ENCODE peak calls at places on chromosome 9, in five cellular contexts. One of them, this sample, is unnamed.

GRCh38 chr9:26369096-26369495 is 523.5 kb downstream of the CAAP1 start:
- DNase-seq in SJSA1: no peak
- DNase-seq in body of pancreas: no peak
- DNase-seq in lower lobe of right lung: no peak
- DNase-seq in aorta: no peak
- DNase-seq in this sample: no peak

GRCh38 chr9:76333319-76333880 is 60.8 kb downstream of the RFK start:
- DNase-seq in SJSA1: no peak
- DNase-seq in body of pancreas: no peak
- DNase-seq in lower lobe of right lung: no peak
- DNase-seq in aorta: no peak
- DNase-seq in this sample: no peak

GRCh38 chr9:71552480-71552879 is 215.8 kb downstream of the CEMIP2 start:
- DNase-seq in aorta: no peak
- DNase-seq in body of pancreas: peak; percentile 13
- DNase-seq in lower lobe of right lung: no peak
- DNase-seq in SJSA1: no peak
- DNase-seq in this sample: no peak

GRCh38 chr9:124520206-124520596 is 13.0 kb upstream of the NR5A1 start:
- DNase-seq in aorta: no peak
- DNase-seq in lower lobe of right lung: no peak
- DNase-seq in SJSA1: no peak
- DNase-seq in body of pancreas: no peak
- DNase-seq in this sample: peak; percentile 60

GRCh38 chr9:119698535-119698934 is 329.3 kb upstream of the BRINP1 start:
- DNase-seq in body of pancreas: no peak
- DNase-seq in aorta: no peak
- DNase-seq in SJSA1: no peak
- DNase-seq in lower lobe of right lung: no peak
- DNase-seq in this sample: no peak

GRCh38 chr9:76441551-76442322 is 17.2 kb upstream of the GCNT1 start:
- DNase-seq in body of pancreas: no peak
- DNase-seq in SJSA1: no peak
- DNase-seq in aorta: no peak
- DNase-seq in lower lobe of right lung: no peak
- DNase-seq in this sample: no peak

GRCh38 chr9:74379718-74380117 is 117.4 kb upstream of the RORB start:
- DNase-seq in SJSA1: no peak
- DNase-seq in aorta: no peak
- DNase-seq in body of pancreas: peak; percentile 48
- DNase-seq in lower lobe of right lung: no peak
- DNase-seq in this sample: peak; percentile 63

GRCh38 chr9:32776201-32776600 is 7.1 kb upstream of the TMEM215 start:
- DNase-seq in lower lobe of right lung: no peak
- DNase-seq in body of pancreas: no peak
- DNase-seq in aorta: no peak
- DNase-seq in SJSA1: no peak
- DNase-seq in this sample: no peak

GRCh38 chr9:121317737-121318630 is 50.0 kb downstream of the GSN start:
- DNase-seq in SJSA1: no peak
- DNase-seq in body of pancreas: peak; percentile 78
- DNase-seq in aorta: peak; percentile 89
- DNase-seq in lower lobe of right lung: no peak
- DNase-seq in this sample: peak; percentile 82

GRCh38 chr9:114364528-114365041 is 23.2 kb downstream of the AKNA start:
- DNase-seq in aorta: peak; percentile 23
- DNase-seq in body of pancreas: peak; percentile 22
- DNase-seq in lower lobe of right lung: no peak
- DNase-seq in SJSA1: no peak
- DNase-seq in this sample: no peak

GRCh38 chr9:530681-531080 is 310.8 kb upstream of the DMRT1 start:
- DNase-seq in lower lobe of right lung: no peak
- DNase-seq in SJSA1: no peak
- DNase-seq in body of pancreas: peak; percentile 48
- DNase-seq in aorta: peak; percentile 81
- DNase-seq in this sample: no peak

GRCh38 chr9:17852108-17852507 is 273.2 kb downstream of the SH3GL2 start:
- DNase-seq in body of pancreas: no peak
- DNase-seq in aorta: no peak
- DNase-seq in lower lobe of right lung: no peak
- DNase-seq in SJSA1: no peak
- DNase-seq in this sample: no peak

GRCh38 chr9:121634800-121635261 is 16.6 kb upstream of the DAB2IP start:
- DNase-seq in SJSA1: no peak
- DNase-seq in aorta: no peak
- DNase-seq in body of pancreas: no peak
- DNase-seq in lower lobe of right lung: no peak
- DNase-seq in this sample: peak; percentile 47

GRCh38 chr9:123756484-123757106 is 173.3 kb downstream of the DENND1A start:
- DNase-seq in SJSA1: no peak
- DNase-seq in lower lobe of right lung: no peak
- DNase-seq in aorta: no peak
- DNase-seq in body of pancreas: no peak
- DNase-seq in this sample: no peak

GRCh38 chr9:136655244-136656225 is 7.2 kb upstream of the EGFL7 start:
- DNase-seq in body of pancreas: no peak
- DNase-seq in SJSA1: no peak
- DNase-seq in lower lobe of right lung: peak; percentile 55
- DNase-seq in aorta: no peak
- DNase-seq in this sample: no peak

GRCh38 chr9:133839822-133840329 is 101.7 kb upstream of the SARDH start:
- DNase-seq in body of pancreas: no peak
- DNase-seq in SJSA1: no peak
- DNase-seq in aorta: no peak
- DNase-seq in lower lobe of right lung: no peak
- DNase-seq in this sample: no peak

GRCh38 chr9:128912270-128912853 is 8.4 kb upstream of the PHYHD1 start:
- DNase-seq in aorta: no peak
- DNase-seq in body of pancreas: no peak
- DNase-seq in SJSA1: peak; percentile 91
- DNase-seq in lower lobe of right lung: peak; percentile 69
- DNase-seq in this sample: no peak

GRCh38 chr9:36632892-36633291 is 60.2 kb downstream of the MELK start:
- DNase-seq in SJSA1: no peak
- DNase-seq in aorta: no peak
- DNase-seq in lower lobe of right lung: no peak
- DNase-seq in body of pancreas: no peak
- DNase-seq in this sample: no peak

GRCh38 chr9:4769321-4770080 is 23.2 kb upstream of the RCL1 start:
- DNase-seq in SJSA1: no peak
- DNase-seq in body of pancreas: no peak
- DNase-seq in lower lobe of right lung: no peak
- DNase-seq in aorta: no peak
- DNase-seq in this sample: no peak

GRCh38 chr9:130597228-130597627 is 17.9 kb downstream of the FUBP3 start:
- DNase-seq in lower lobe of right lung: no peak
- DNase-seq in SJSA1: no peak
- DNase-seq in aorta: no peak
- DNase-seq in body of pancreas: no peak
- DNase-seq in this sample: no peak

GRCh38 chr9:129473523-129474244 is 147.2 kb downstream of the C9orf50 start:
- DNase-seq in lower lobe of right lung: no peak
- DNase-seq in SJSA1: no peak
- DNase-seq in body of pancreas: no peak
- DNase-seq in aorta: peak; percentile 88
- DNase-seq in this sample: peak; percentile 85

GRCh38 chr9:22623236-22623635 is 176.6 kb downstream of the DMRTA1 start:
- DNase-seq in aorta: no peak
- DNase-seq in body of pancreas: no peak
- DNase-seq in lower lobe of right lung: no peak
- DNase-seq in SJSA1: no peak
- DNase-seq in this sample: no peak

GRCh38 chr9:76451234-76451633 is 7.7 kb upstream of the GCNT1 start:
- DNase-seq in lower lobe of right lung: no peak
- DNase-seq in body of pancreas: no peak
- DNase-seq in SJSA1: peak; percentile 33
- DNase-seq in aorta: no peak
- DNase-seq in this sample: no peak

GRCh38 chr9:93500571-93501298 is 47.4 kb upstream of the FAM120AOS start:
- DNase-seq in SJSA1: peak; percentile 6
- DNase-seq in aorta: no peak
- DNase-seq in lower lobe of right lung: no peak
- DNase-seq in body of pancreas: no peak
- DNase-seq in this sample: no peak

GRCh38 chr9:93503381-93503780 is 50.0 kb upstream of the FAM120AOS start:
- DNase-seq in body of pancreas: no peak
- DNase-seq in SJSA1: no peak
- DNase-seq in lower lobe of right lung: no peak
- DNase-seq in aorta: no peak
- DNase-seq in this sample: no peak

GRCh38 chr9:93505518-93506123 is 52.2 kb upstream of the FAM120AOS start:
- DNase-seq in lower lobe of right lung: no peak
- DNase-seq in SJSA1: no peak
- DNase-seq in aorta: no peak
- DNase-seq in body of pancreas: no peak
- DNase-seq in this sample: no peak

GRCh38 chr9:93496285-93496684 is 42.9 kb upstream of the FAM120AOS start:
- DNase-seq in body of pancreas: no peak
- DNase-seq in SJSA1: no peak
- DNase-seq in aorta: no peak
- DNase-seq in lower lobe of right lung: no peak
- DNase-seq in this sample: no peak

DNA sequence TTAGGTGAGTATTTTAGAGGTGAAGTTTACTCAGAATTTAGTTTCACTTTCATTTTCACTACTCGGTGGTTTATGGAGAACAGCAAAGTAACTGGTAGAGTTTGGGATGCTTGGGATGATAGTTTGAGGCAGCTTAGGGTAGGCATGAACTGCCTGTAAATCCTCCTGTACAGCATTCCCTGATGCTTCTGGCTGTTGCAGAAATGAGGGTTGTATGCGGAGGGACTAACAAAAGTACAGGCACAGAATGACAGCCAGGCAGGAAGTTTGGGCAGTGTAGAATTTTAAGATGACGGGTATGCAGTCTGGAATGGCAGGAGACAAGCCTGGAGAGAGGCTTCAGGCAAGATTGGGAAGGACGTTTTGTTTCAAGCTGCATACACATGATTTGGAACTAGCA is 48.0 kb upstream of the FAM120AOS start:
- DNase-seq in body of pancreas: no peak
- DNase-seq in aorta: no peak
- DNase-seq in SJSA1: peak; percentile 25
- DNase-seq in lower lobe of right lung: no peak
- DNase-seq in this sample: no peak
- H3K27ac ChIP-seq in body of pancreas: no peak overlapping the region
- H3K27ac ChIP-seq in aorta: no peak overlapping the region
- H3K27ac ChIP-seq in SJSA1: peak overlapping the region; percentile 14
- H3K27ac ChIP-seq in lower lobe of right lung: peak overlapping the region; percentile 75
- H3K27ac ChIP-seq in this sample: no peak overlapping the region

GRCh38 chr9:108759835-108760234 is 96.0 kb downstream of the ACTL7B start:
- DNase-seq in aorta: no peak
- DNase-seq in body of pancreas: peak; percentile 41
- DNase-seq in SJSA1: no peak
- DNase-seq in lower lobe of right lung: no peak
- DNase-seq in this sample: no peak

GRCh38 chr9:108761530-108762347 is 94.0 kb downstream of the ACTL7B start:
- DNase-seq in lower lobe of right lung: no peak
- DNase-seq in body of pancreas: peak; percentile 60
- DNase-seq in aorta: peak; percentile 80
- DNase-seq in SJSA1: peak; percentile 34
- DNase-seq in this sample: peak; percentile 76

GRCh38 chr9:108760841-108761240 is 94.9 kb downstream of the ACTL7B start:
- DNase-seq in lower lobe of right lung: no peak
- DNase-seq in body of pancreas: no peak
- DNase-seq in SJSA1: no peak
- DNase-seq in aorta: no peak
- DNase-seq in this sample: no peak

GRCh38 chr9:108759399-108759798 is 96.4 kb downstream of the ACTL7B start:
- DNase-seq in SJSA1: no peak
- DNase-seq in body of pancreas: peak; percentile 54
- DNase-seq in aorta: no peak
- DNase-seq in lower lobe of right lung: no peak
- DNase-seq in this sample: no peak

DNA sequence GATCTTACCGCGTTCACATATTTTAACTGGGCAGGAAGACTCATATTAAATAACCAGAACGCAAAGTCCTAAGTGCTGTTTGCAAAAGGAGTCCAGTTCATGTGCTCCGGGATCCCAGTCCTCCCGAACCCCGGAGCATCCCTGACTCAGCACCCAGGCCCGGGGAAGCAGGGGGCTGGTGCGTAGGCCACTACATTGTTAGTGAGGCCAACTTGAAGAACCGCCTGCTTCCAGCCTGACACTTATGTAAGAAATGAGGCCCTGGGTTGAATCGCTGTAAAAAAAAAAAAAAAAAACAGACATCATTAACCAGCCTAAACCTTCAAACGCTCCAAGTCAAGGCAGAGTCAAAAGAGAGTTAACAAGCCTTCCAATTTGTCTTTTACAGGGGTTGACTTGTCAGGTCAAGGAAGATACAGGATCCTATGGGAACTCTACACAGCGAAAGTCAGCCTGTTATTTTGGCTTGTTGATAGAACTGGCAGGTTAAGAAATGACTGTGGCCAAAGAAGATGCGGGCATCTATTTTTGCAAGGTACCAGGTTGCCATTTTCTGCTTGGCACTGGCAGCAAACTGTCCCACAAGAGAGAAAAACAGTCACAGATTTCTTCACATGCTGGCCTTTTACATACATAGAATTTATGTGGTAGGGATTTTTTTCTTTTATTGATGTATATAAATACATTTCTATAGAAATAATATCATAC is 93.3 kb downstream of the ACTL7B start:
- DNase-seq in body of pancreas: no peak
- DNase-seq in aorta: no peak
- DNase-seq in SJSA1: no peak
- DNase-seq in lower lobe of right lung: no peak
- DNase-seq in this sample: no peak
- H3K27ac ChIP-seq in body of pancreas: no peak overlapping the region
- H3K27ac ChIP-seq in aorta: no peak overlapping the region
- H3K27ac ChIP-seq in SJSA1: no peak overlapping the region
- H3K27ac ChIP-seq in lower lobe of right lung: no peak overlapping the region
- H3K27ac ChIP-seq in this sample: no peak overlapping the region

GRCh38 chr9:109124089-109124488 is 4.3 kb upstream of the TMEM245 start:
- DNase-seq in lower lobe of right lung: no peak
- DNase-seq in body of pancreas: no peak
- DNase-seq in SJSA1: no peak
- DNase-seq in aorta: no peak
- DNase-seq in this sample: no peak
- H3K27ac ChIP-seq in lower lobe of right lung: no peak overlapping the region
- H3K27ac ChIP-seq in body of pancreas: no peak overlapping the region
- H3K27ac ChIP-seq in SJSA1: no peak overlapping the region
- H3K27ac ChIP-seq in aorta: no peak overlapping the region
- H3K27ac ChIP-seq in this sample: no peak overlapping the region

GRCh38 chr9:89999176-89999533 is 394.3 kb downstream of the GADD45G start:
- DNase-seq in body of pancreas: peak; percentile 92
- DNase-seq in SJSA1: no peak
- DNase-seq in aorta: no peak
- DNase-seq in lower lobe of right lung: peak; percentile 83
- DNase-seq in this sample: no peak

GRCh38 chr9:89999534-90000370 is 394.9 kb downstream of the GADD45G start:
- DNase-seq in lower lobe of right lung: peak; percentile 70
- DNase-seq in aorta: peak; percentile 89
- DNase-seq in SJSA1: peak; percentile 22
- DNase-seq in body of pancreas: peak; percentile 95
- DNase-seq in this sample: peak; percentile 90

GRCh38 chr9:90001756-90002155 is 396.9 kb downstream of the GADD45G start:
- DNase-seq in aorta: no peak
- DNase-seq in SJSA1: no peak
- DNase-seq in lower lobe of right lung: no peak
- DNase-seq in body of pancreas: no peak
- DNase-seq in this sample: no peak

GRCh38 chr9:90002299-90003045 is 397.7 kb downstream of the GADD45G start:
- DNase-seq in aorta: no peak
- DNase-seq in SJSA1: no peak
- DNase-seq in lower lobe of right lung: no peak
- DNase-seq in body of pancreas: no peak
- DNase-seq in this sample: no peak

GRCh38 chr9:90000925-90001324 is 396.1 kb downstream of the GADD45G start:
- DNase-seq in body of pancreas: no peak
- DNase-seq in SJSA1: no peak
- DNase-seq in aorta: no peak
- DNase-seq in lower lobe of right lung: no peak
- DNase-seq in this sample: no peak
- H3K27ac ChIP-seq in body of pancreas: no peak overlapping the region
- H3K27ac ChIP-seq in SJSA1: no peak overlapping the region
- H3K27ac ChIP-seq in aorta: no peak overlapping the region
- H3K27ac ChIP-seq in lower lobe of right lung: peak overlapping the region; percentile 82
- H3K27ac ChIP-seq in this sample: peak overlapping the region; percentile 84